ENCODE peak calls at places on chromosome 22, in nine cellular contexts. T is AG10803, I is AG08396, V is NCI-H146, A is fibroblast of the conjunctiva, Y is neuronal stem cell, N is RCC 7860, F is fibroblast of gingiva, P is GM04504. G is an unnamed sample.

GRCh38 chr22:49871482-49871881 is 17.8 kb downstream of the ZBED4 start:
- DNase-seq in P (no peak), F (no peak), T (no peak), Y (no peak), A (no peak), V (no peak), N (no peak), I (no peak), G (no peak)

GRCh38 chr22:38490915-38491314 is 15.2 kb downstream of the DDX17 start:
- DNase-seq in N (no peak), Y (no peak), A (peak), P (no peak), V (no peak), T (no peak), I (peak), F (peak), G (peak)

GRCh38 chr22:22062306-22062793 is 79.8 kb upstream of the TOP3B start:
- DNase-seq in N (no peak), Y (no peak), T (no peak), P (no peak), V (no peak), A (no peak), F (no peak), I (no peak), G (no peak)

GRCh38 chr22:38203855-38204497 is 2.2 kb downstream of the MAFF start:
- DNase-seq in A (no peak), T (no peak), I (peak), N (no peak), Y (no peak), P (no peak), V (no peak), F (no peak), G (no peak)

GRCh38 chr22:17811119-17811518 is 36.9 kb upstream of the BID start:
- DNase-seq in V (no peak), N (no peak), P (no peak), A (no peak), F (no peak), Y (no peak), T (no peak), I (no peak), G (no peak)

GRCh38 chr22:46350111-46350510 is 14.6 kb downstream of the TRMU start:
- DNase-seq in P (no peak), V (no peak), F (no peak), I (no peak), A (no peak), Y (no peak), N (no peak), T (no peak), G (no peak)

GRCh38 chr22:24178502-24179440 is 2.5 kb upstream of the SUSD2 start:
- DNase-seq in P (no peak), N (no peak), Y (no peak), F (no peak), V (no peak), I (no peak), T (no peak), A (no peak), G (peak)

GRCh38 chr22:20885557-20886323 is 26.9 kb downstream of the SNAP29 start:
- DNase-seq in Y (peak), F (peak), T (peak), A (peak), I (peak), V (peak), N (peak), P (peak), G (peak)

GRCh38 chr22:44413211-44413610 is 84.8 kb downstream of the RTL6 start:
- DNase-seq in A (no peak), F (no peak), I (no peak), T (no peak), N (no peak), Y (no peak), V (no peak), P (no peak), G (no peak)